ENCODE peak calls at places on chromosomes 16 and 17, in four cellular contexts. G is left cardiac atrium, E is GM12865, R is iPS-NIHi11. Y is an unnamed sample.

GRCh38 chr16:68417711-68418301 is 30.5 kb downstream of the SMPD3 start:
- DNase-seq in E (peak), R (no peak), G (peak), Y (no peak)

GRCh38 chr17:76943781-76944213 is 75.6 kb downstream of the MGAT5B start:
- DNase-seq in E (no peak), G (no peak), R (no peak), Y (no peak)

GRCh38 chr16:31223044-31223443 is 6.1 kb upstream of the PYDC1 start:
- DNase-seq in G (no peak), E (no peak), R (no peak), Y (no peak)

GRCh38 chr17:32815460-32815859 is 61.5 kb downstream of the MYO1D start:
- DNase-seq in R (no peak), E (no peak), G (no peak), Y (no peak)

GRCh38 chr17:75777243-75777922 is 7.2 kb upstream of the UNK start:
- DNase-seq in R (no peak), G (no peak), E (no peak), Y (no peak)

GRCh38 chr16:19559242-19559910 is 3.9 kb downstream of the VPS35L start:
- DNase-seq in R (peak), G (no peak), E (peak), Y (peak)

GRCh38 chr16:30005341-30006094 is 5.3 kb downstream of the DOC2A start:
- DNase-seq in E (peak), R (peak), G (no peak), Y (peak)

GRCh38 chr17:73316919-73317505 is 5.2 kb upstream of the CDC42EP4 start:
- DNase-seq in G (peak), R (no peak), E (peak), Y (no peak)

GRCh38 chr17:57006040-57006439 is 28.1 kb downstream of the SCPEP1 start:
- DNase-seq in R (no peak), G (no peak), E (no peak), Y (peak)

GRCh38 chr17:81516439-81516838 is 3.8 kb upstream of the ACTG1 start:
- DNase-seq in G (no peak), E (no peak), R (no peak), Y (no peak)

GRCh38 chr17:37405955-37406634 is 541 bp downstream of the ACACA start:
- DNase-seq in R (no peak), E (no peak), G (no peak), Y (no peak)

GRCh38 chr17:64647817-64648216 is 14.3 kb downstream of the SMURF2 start:
- DNase-seq in E (no peak), G (no peak), R (no peak), Y (no peak)

GRCh38 chr16:11181889-11182279 is 74.1 kb downstream of the SOCS1 start:
- DNase-seq in G (no peak), R (no peak), E (peak), Y (peak)

GRCh38 chr17:68705331-68706166 is 104.4 kb upstream of the FAM20A start:
- DNase-seq in E (no peak), G (no peak), R (no peak), Y (peak)

GRCh38 chr17:17150450-17150804 is 55.7 kb downstream of the PLD6 start:
- DNase-seq in G (no peak), E (peak), R (no peak), Y (peak)

GRCh38 chr17:12712941-12713340 is 47.3 kb downstream of the MYOCD start:
- DNase-seq in E (no peak), R (no peak), G (no peak), Y (no peak)

GRCh38 chr16:72989203-72989991 is 58.5 kb downstream of the ZFHX3 start:
- DNase-seq in R (no peak), E (no peak), G (no peak), Y (no peak)

GRCh38 chr17:76872221-76872873 is 4.1 kb downstream of the MGAT5B start:
- DNase-seq in G (no peak), R (no peak), E (peak), Y (peak)

GRCh38 chr16:4882261-4882632 is 35.0 kb downstream of the UBN1 start:
- DNase-seq in E (no peak), G (no peak), R (no peak), Y (no peak)

GRCh38 chr17:82489117-82489516 is 30.4 kb upstream of the FOXK2 start:
- DNase-seq in R (no peak), G (peak), E (no peak), Y (no peak)

GRCh38 chr16:68951991-68952877 is 108.9 kb downstream of the TANGO6 start:
- DNase-seq in R (no peak), G (no peak), E (no peak), Y (no peak)

GRCh38 chr16:10922328-10923145 is 19.7 kb downstream of the DEXI start:
- DNase-seq in E (no peak), R (no peak), G (peak), Y (peak)

GRCh38 chr17:72839086-72839728 is 253.3 kb downstream of the SLC39A11 start:
- DNase-seq in E (no peak), G (no peak), R (no peak), Y (no peak)

GRCh38 chr17:9666461-9667050 is 21.2 kb downstream of the USP43 start:
- DNase-seq in E (no peak), R (no peak), G (no peak), Y (peak)

GRCh38 chr16:4265676-4266075 is 7.1 kb downstream of the TFAP4 start:
- DNase-seq in R (no peak), G (no peak), E (no peak), Y (no peak)

GRCh38 chr17:1604831-1605528 is 23.7 kb downstream of the SLC43A2 start:
- DNase-seq in G (no peak), R (no peak), E (no peak), Y (no peak)

GRCh38 chr17:35448214-35448898 is at the start of gene SLFN13:
- DNase-seq in G (peak), E (peak), R (peak), Y (peak)

GRCh38 chr17:77736721-77737120 is 221.8 kb upstream of the TNRC6C start:
- DNase-seq in G (no peak), R (no peak), E (no peak), Y (no peak)

Y was measured in MV-4-11.